ENCODE peak calls at places on chromosomes 4 and X, in six cellular contexts. M is fibroblast of mammary gland, W is kidney epithelial cell, G is neural progenitor cell, L is kidney, E is endothelial cell of umbilical vein. K is an unnamed sample.

GRCh38 chrX:8783100-8784098 is 17.8 kb downstream of the FAM9A start:
- DNase-seq in M (peak; percentile 3), E (peak; percentile 33), G (peak; percentile 8), W (no peak), L (peak; percentile 67), K (no peak)

GRCh38 chr4:40514409-40515025 is 115.1 kb downstream of the RBM47 start:
- DNase-seq in E (no peak), G (no peak), W (peak; percentile 50), L (no peak), M (no peak), K (no peak)

GRCh38 chr4:109735566-109736454 is 5.9 kb upstream of the PLA2G12A start:
- DNase-seq in E (no peak), M (no peak), L (no peak), W (no peak), G (no peak), K (peak; percentile 52)

GRCh38 chr4:173189117-173189693 is 20.6 kb downstream of the GALNT7 start:
- DNase-seq in M (peak; percentile 43), L (no peak), E (no peak), W (no peak), G (no peak), K (no peak)

GRCh38 chrX:48854898-48855297 is 19.5 kb upstream of the PCSK1N start:
- DNase-seq in G (peak; percentile 15), W (no peak), L (no peak), M (no peak), E (no peak), K (no peak)

GRCh38 chr4:161203865-161204264 is 959.9 kb downstream of the FSTL5 start:
- DNase-seq in E (no peak), G (no peak), M (no peak), W (no peak), L (no peak), K (no peak)

GRCh38 chrX:12770440-12770839 is 20.8 kb upstream of the PRPS2 start:
- DNase-seq in G (peak; percentile 24), L (no peak), W (no peak), M (peak; percentile 41), E (peak; percentile 20), K (no peak)

GRCh38 chr4:140351778-140352177 is 21.7 kb upstream of the SCOC start:
- DNase-seq in M (no peak), G (no peak), L (no peak), W (no peak), E (no peak), K (no peak)

GRCh38 chr4:138242076-138242829 is at the start of gene SLC7A11:
- DNase-seq in G (peak; percentile 88), E (peak; percentile 96), L (no peak), W (peak; percentile 99), M (peak; percentile 98), K (peak; percentile 99)

GRCh38 chrX:68903111-68903510 is 74.3 kb downstream of the EFNB1 start:
- DNase-seq in E (no peak), L (no peak), M (no peak), G (peak; percentile 53), W (no peak), K (no peak)

GRCh38 chrX:10447577-10448214 is 172.7 kb downstream of the MID1 start:
- DNase-seq in G (no peak), M (no peak), L (no peak), E (no peak), W (no peak), K (peak; percentile 52)

GRCh38 chr4:70704333-70705145 is 16.2 kb downstream of the UTP3 start:
- DNase-seq in L (peak; percentile 95), W (no peak), G (peak; percentile 95), M (peak; percentile 61), E (peak; percentile 81), K (no peak)

GRCh38 chrX:11474576-11474975 is 181.4 kb downstream of the AMELX start:
- DNase-seq in E (no peak), M (peak; percentile 76), W (no peak), L (no peak), G (no peak), K (no peak)

GRCh38 chr4:186061919-186062318 is 7.0 kb upstream of the TLR3 start:
- DNase-seq in G (no peak), L (no peak), M (no peak), E (no peak), W (no peak), K (no peak)

DNA sequence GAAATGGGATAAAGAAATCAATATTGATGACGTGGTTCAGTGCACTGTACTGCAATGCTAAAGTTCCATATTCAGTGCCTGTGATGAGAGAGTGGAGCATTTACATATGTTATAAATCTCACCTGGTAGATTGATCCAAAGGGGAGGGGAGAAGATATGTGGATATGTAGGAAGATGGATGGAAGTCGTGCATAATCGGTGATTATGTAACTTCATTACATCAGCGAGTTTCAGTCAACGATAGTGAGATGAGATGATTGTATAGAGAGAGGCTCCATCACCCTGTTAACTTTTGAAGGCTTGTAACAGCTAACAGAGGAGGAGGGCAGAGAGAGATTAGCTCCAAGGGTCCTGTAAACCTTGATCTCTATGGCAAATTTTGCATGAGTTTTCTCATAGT is 1.8 kb downstream of the IL1RAPL1 start:
- DNase-seq in L (no peak), W (no peak), E (peak; percentile 7), M (no peak), G (no peak), K (no peak)
- H3K4me3 ChIP-seq in L (no peak overlapping the region), W (peak overlapping the region; percentile 16), E (no peak overlapping the region), M (no peak overlapping the region), G (peak overlapping the region; percentile 81), K (no peak overlapping the region)

GRCh38 chr4:2008921-2009650 is at the start of gene NELFA:
- DNase-seq in E (peak; percentile 92), W (peak; percentile 64), G (peak; percentile 99), L (peak; percentile 98), M (peak; percentile 90), K (peak; percentile 78)

GRCh38 chr4:2007804-2008670 is 737 bp downstream of the NELFA start:
- DNase-seq in G (peak; percentile 47), M (peak; percentile 21), W (no peak), L (no peak), E (peak; percentile 31), K (no peak)

GRCh38 chr4:2008671-2008920 is 178 bp downstream of the NELFA start:
- DNase-seq in G (no peak), L (no peak), M (no peak), W (no peak), E (no peak), K (no peak)

GRCh38 chr4:2006956-2007653 is 1.7 kb downstream of the NELFA start:
- DNase-seq in G (no peak), L (no peak), M (peak; percentile 23), W (no peak), E (no peak), K (no peak)

GRCh38 chr4:2009651-2010233 is 968 bp upstream of the NELFA start:
- DNase-seq in G (peak; percentile 70), E (peak; percentile 78), W (peak; percentile 25), L (peak; percentile 83), M (peak; percentile 48), K (peak; percentile 62)
- TF ChIP-seq CTCF in G (peak; percentile 26), E (peak; percentile 22), W (peak; percentile 51), L (peak; percentile 13), M (peak; percentile 16), K (peak; percentile 55)

GRCh38 chr4:144646523-144647094 is 653 bp downstream of the HHIP start:
- DNase-seq in G (peak; percentile 58), L (peak; percentile 71), W (no peak), E (peak; percentile 53), M (no peak), K (no peak)

GRCh38 chr4:144644368-144645101 is 1.4 kb upstream of the HHIP start:
- DNase-seq in W (no peak), G (no peak), L (no peak), E (peak; percentile 59), M (no peak), K (no peak)

GRCh38 chr4:144645621-144646522 is at the start of gene HHIP:
- DNase-seq in E (peak; percentile 88), M (peak; percentile 36), G (peak; percentile 82), L (peak; percentile 83), W (no peak), K (no peak)

GRCh38 chr4:144647095-144647959 is 1.4 kb downstream of the HHIP start:
- DNase-seq in E (peak; percentile 57), G (peak; percentile 36), W (no peak), L (no peak), M (peak; percentile 53), K (no peak)

GRCh38 chr4:144645102-144645469 is 870 bp upstream of the HHIP start:
- DNase-seq in W (no peak), M (no peak), G (peak; percentile 15), L (peak; percentile 76), E (no peak), K (no peak)
- H3K4me3 ChIP-seq in W (peak overlapping the region; percentile 64), M (peak overlapping the region; percentile 30), G (peak overlapping the region; percentile 58), L (peak overlapping the region; percentile 60), E (peak overlapping the region; percentile 100), K (peak overlapping the region; percentile 37)

GRCh38 chrX:16113978-16114554 is 9.3 kb upstream of the GRPR start:
- DNase-seq in M (peak; percentile 8), L (no peak), W (no peak), E (no peak), G (no peak), K (no peak)

GRCh38 chrX:16114640-16115039 is 8.7 kb upstream of the GRPR start:
- DNase-seq in G (no peak), M (peak; percentile 94), W (no peak), E (no peak), L (no peak), K (no peak)

GRCh38 chrX:16112428-16112827 is 10.9 kb upstream of the GRPR start:
- DNase-seq in E (no peak), M (peak; percentile 6), W (no peak), G (no peak), L (no peak), K (no peak)
- TF ChIP-seq CTCF in E (no peak), M (peak; percentile 9), W (no peak), G (no peak), L (no peak), K (peak; percentile 33)

GRCh38 chr4:112514079-112514448 is 1.9 kb downstream of the NEUROG2 start:
- DNase-seq in M (no peak), G (peak; percentile 66), L (no peak), E (no peak), W (no peak), K (no peak)
- H3K4me3 ChIP-seq in M (no peak overlapping the region), G (peak overlapping the region; percentile 51), L (no peak overlapping the region), E (no peak overlapping the region), W (no peak overlapping the region), K (no peak overlapping the region)

GRCh38 chr4:168864831-168865541 is 145.1 kb downstream of the CBR4 start:
- DNase-seq in L (peak; percentile 79), E (no peak), G (no peak), M (peak; percentile 76), W (no peak), K (no peak)
- TF ChIP-seq CTCF in L (peak; percentile 5), E (no peak), G (peak; percentile 23), M (peak; percentile 56), W (peak; percentile 19), K (peak; percentile 51)

GRCh38 chrX:88135735-88136134 is 611.3 kb upstream of the CPXCR1 start:
- DNase-seq in G (no peak), W (no peak), L (no peak), M (peak; percentile 1), E (peak; percentile 1), K (no peak)
- H3K4me3 ChIP-seq in G (no peak overlapping the region), W (no peak overlapping the region), L (no peak overlapping the region), M (no peak overlapping the region), E (no peak overlapping the region), K (no peak overlapping the region)

GRCh38 chr4:46715468-46715867 is 193.6 kb downstream of the COX7B2 start:
- DNase-seq in M (no peak), W (no peak), L (no peak), E (no peak), G (peak; percentile 2), K (no peak)
- TF ChIP-seq CTCF in M (no peak), W (no peak), L (no peak), E (no peak), G (peak; percentile 27), K (peak; percentile 9)